ENCODE peak calls at places on chromosomes 13 and 19, in six cellular contexts. A is HepG2, B is GM12878, P is GM12892, D is H1, N is K562. Z is an unnamed sample.

GRCh38 chr13:50529154-50529882 is 314.2 kb downstream of the DLEU7 start:
- DNase-seq in A (no peak), B (no peak), P (no peak), D (no peak), N (peak; percentile 31), Z (no peak)

GRCh38 chr13:73195091-73195490 is 136.3 kb downstream of the KLF5 start:
- DNase-seq in A (no peak), B (no peak), P (no peak), D (no peak), N (no peak), Z (no peak)

GRCh38 chr13:31896427-31896826 is 135.1 kb upstream of the FRY start:
- DNase-seq in A (no peak), B (no peak), P (no peak), D (no peak), N (no peak), Z (no peak)

GRCh38 chr19:3950871-3951861 is 18.3 kb downstream of the NMRK2 start:
- DNase-seq in A (no peak), B (no peak), P (no peak), D (no peak), N (peak; percentile 91), Z (no peak)

GRCh38 chr19:7391218-7391670 is 42.5 kb downstream of the ARHGEF18 start:
- DNase-seq in A (peak; percentile 77), B (no peak), P (no peak), D (no peak), N (peak; percentile 51), Z (no peak)

GRCh38 chr13:59086147-59086546 is 1077.6 kb downstream of the DIAPH3 start:
- DNase-seq in A (no peak), B (no peak), P (no peak), D (no peak), N (no peak), Z (no peak)

GRCh38 chr19:41564515-41565383 is 11.2 kb upstream of the CEACAM21 start:
- DNase-seq in A (no peak), B (no peak), P (no peak), D (no peak), N (no peak), Z (no peak)

GRCh38 chr13:46109451-46109850 is 4.6 kb upstream of the CPB2 start:
- DNase-seq in A (peak; percentile 97), B (no peak), P (no peak), D (no peak), N (no peak), Z (no peak)

GRCh38 chr19:31152906-31153305 is 196.3 kb downstream of the TSHZ3 start:
- DNase-seq in A (no peak), B (no peak), P (no peak), D (no peak), N (no peak), Z (no peak)

GRCh38 chr19:47447470-47448359 is 24.0 kb downstream of the SLC8A2 start:
- DNase-seq in A (peak; percentile 31), B (no peak), P (no peak), D (peak; percentile 95), N (peak; percentile 96), Z (no peak)

GRCh38 chr19:10305139-10305806 is 4.3 kb downstream of the ZGLP1 start:
- DNase-seq in A (no peak), B (no peak), P (no peak), D (no peak), N (peak; percentile 53), Z (no peak)

GRCh38 chr19:19429361-19429760 is 23.9 kb downstream of the GATAD2A start:
- DNase-seq in A (no peak), B (no peak), P (no peak), D (no peak), N (no peak), Z (no peak)

GRCh38 chr13:108214511-108215383 is 589 bp downstream of the LIG4 start:
- DNase-seq in A (no peak), B (no peak), P (no peak), D (no peak), N (no peak), Z (peak; percentile 20)

GRCh38 chr19:38898788-38899446 is 501 bp downstream of the SIRT2 start:
- DNase-seq in A (no peak), B (no peak), P (no peak), D (no peak), N (no peak), Z (no peak)

GRCh38 chr19:58328999-58329398 is 2.2 kb downstream of the ZSCAN22 start:
- DNase-seq in A (no peak), B (no peak), P (no peak), D (peak; percentile 27), N (peak; percentile 71), Z (no peak)

GRCh38 chr19:18415177-18415867 is 3.9 kb upstream of the SSBP4 start:
- DNase-seq in A (no peak), B (no peak), P (no peak), D (no peak), N (peak; percentile 93), Z (no peak)

GRCh38 chr19:48565090-48565489 is 13.1 kb downstream of the SULT2B1 start:
- DNase-seq in A (peak; percentile 88), B (no peak), P (no peak), D (no peak), N (peak; percentile 36), Z (no peak)

GRCh38 chr19:48571378-48572162 is 19.6 kb downstream of the SULT2B1 start:
- DNase-seq in A (peak; percentile 90), B (no peak), P (no peak), D (no peak), N (no peak), Z (no peak)

GRCh38 chr19:48573163-48573505 is 21.2 kb downstream of the SULT2B1 start:
- DNase-seq in A (peak; percentile 34), B (no peak), P (no peak), D (no peak), N (no peak), Z (no peak)

GRCh38 chr19:48569814-48570213 is 17.8 kb downstream of the SULT2B1 start:
- DNase-seq in A (no peak), B (no peak), P (no peak), D (no peak), N (no peak), Z (no peak)

DNA sequence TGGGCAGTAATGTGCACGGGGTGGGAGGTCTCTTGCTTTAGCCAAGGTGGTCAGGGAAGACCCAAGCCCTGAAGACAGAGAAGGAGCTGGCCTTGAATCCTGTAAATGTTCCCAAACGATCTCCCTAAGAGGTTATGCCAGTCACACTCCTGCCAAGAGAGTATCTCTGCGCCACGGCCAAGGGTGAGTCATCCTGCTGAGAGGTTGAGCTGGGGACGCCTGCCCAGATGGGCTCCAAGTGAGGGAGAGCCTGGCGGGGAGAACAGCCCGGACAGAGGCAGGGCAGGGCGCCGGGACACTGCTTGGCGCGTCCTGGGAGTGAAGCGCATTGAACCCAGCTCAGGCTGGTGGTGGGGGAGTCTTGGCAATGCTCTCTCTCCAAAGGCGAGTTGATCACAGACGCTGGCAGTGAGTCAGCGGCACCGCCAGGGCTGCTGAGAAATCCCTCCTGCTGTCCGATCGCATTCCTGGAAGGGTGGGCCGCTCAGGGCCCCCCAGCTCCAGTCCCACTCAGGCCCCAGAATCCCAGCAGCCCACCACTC is 16.4 kb downstream of the SULT2B1 start:
- DNase-seq in A (peak; percentile 61), B (no peak), P (no peak), D (no peak), N (peak; percentile 62), Z (no peak)
- TF ChIP-seq POLR2AphosphoS5 in A (no peak), B (no peak), P (no peak), D (peak; percentile 45), N (no peak), Z (no peak)

GRCh38 chr13:24747248-24748151 is 16.5 kb upstream of the RNF17 start:
- DNase-seq in A (no peak), B (no peak), P (no peak), D (no peak), N (no peak), Z (no peak)
- TF ChIP-seq TAF1 in A (no peak), B (no peak), P (no peak), D (no peak), N (no peak), Z (no peak)

GRCh38 chr13:111202149-111202548 is 87.0 kb downstream of the ARHGEF7 start:
- DNase-seq in A (no peak), B (no peak), P (no peak), D (no peak), N (no peak), Z (no peak)
- TF ChIP-seq POLR2A in A (no peak), B (no peak), P (no peak), D (no peak), N (no peak), Z (no peak)

GRCh38 chr19:12913871-12914690 is 5.0 kb downstream of the SYCE2 start:
- DNase-seq in A (peak; percentile 49), B (no peak), P (no peak), D (no peak), N (no peak), Z (peak; percentile 51)

GRCh38 chr19:12913011-12913561 is 6.0 kb downstream of the SYCE2 start:
- DNase-seq in A (peak; percentile 62), B (no peak), P (no peak), D (no peak), N (peak; percentile 24), Z (no peak)

GRCh38 chr19:12922959-12923358 is 3.9 kb upstream of the SYCE2 start:
- DNase-seq in A (no peak), B (no peak), P (no peak), D (no peak), N (no peak), Z (no peak)

GRCh38 chr19:12918253-12918652 is 840 bp downstream of the SYCE2 start:
- DNase-seq in A (no peak), B (no peak), P (no peak), D (no peak), N (no peak), Z (no peak)
- TF ChIP-seq POLR2AphosphoS5 in A (no peak), B (no peak), P (no peak), D (no peak), N (no peak), Z (no peak)

DNA sequence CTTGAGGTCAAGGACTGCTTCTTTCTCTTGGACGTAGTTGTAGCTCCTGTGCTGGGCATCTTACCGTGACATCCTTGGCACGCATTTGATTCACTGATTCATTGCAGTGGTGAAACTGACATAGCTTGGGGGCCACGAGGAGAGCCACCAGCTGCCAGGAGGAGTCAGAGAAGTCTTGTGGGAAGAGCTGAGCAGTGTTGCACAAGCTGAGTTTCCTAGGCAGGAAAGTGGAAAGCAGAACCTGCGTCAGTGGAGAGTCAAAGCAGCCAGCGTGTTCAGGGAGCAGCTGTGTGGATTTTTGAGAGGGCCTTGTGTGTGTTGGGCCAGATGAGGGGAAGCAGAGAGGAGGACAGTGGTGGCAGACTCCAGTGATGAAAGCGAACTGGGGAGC is 5.3 kb upstream of the GPR183 start:
- DNase-seq in A (no peak), B (no peak), P (no peak), D (no peak), N (no peak), Z (no peak)
- TF ChIP-seq TAF1 in A (no peak), B (no peak), P (no peak), D (no peak), N (no peak), Z (no peak)